ENCODE peak calls at places on chromosomes 1 and 21, in seven cellular contexts. One of them, this sample, is unnamed.

GRCh38 chr21:45618287-45618686 is 25.2 kb upstream of the PCBP3 start:
- DNase-seq in AG09309: no peak
- DNase-seq in HCT116: no peak
- DNase-seq in BE2C: peak; percentile 27
- DNase-seq in Panc1: no peak
- DNase-seq in Peyer's patch: no peak
- DNase-seq in astrocyte of the cerebellum: no peak
- DNase-seq in this sample: peak; percentile 35

GRCh38 chr1:147072371-147073061 is 99.8 kb downstream of the PRKAB2 start:
- DNase-seq in BE2C: no peak
- DNase-seq in Panc1: no peak
- DNase-seq in Peyer's patch: peak; percentile 55
- DNase-seq in astrocyte of the cerebellum: no peak
- DNase-seq in AG09309: no peak
- DNase-seq in HCT116: no peak
- DNase-seq in this sample: no peak

GRCh38 chr21:43854773-43855633 is 10.0 kb upstream of the AGPAT3 start:
- DNase-seq in AG09309: no peak
- DNase-seq in HCT116: no peak
- DNase-seq in Panc1: no peak
- DNase-seq in BE2C: no peak
- DNase-seq in Peyer's patch: no peak
- DNase-seq in astrocyte of the cerebellum: no peak
- DNase-seq in this sample: no peak

GRCh38 chr1:13779930-13780329 is 79.9 kb downstream of the PRDM2 start:
- DNase-seq in AG09309: no peak
- DNase-seq in HCT116: no peak
- DNase-seq in BE2C: no peak
- DNase-seq in Peyer's patch: no peak
- DNase-seq in astrocyte of the cerebellum: no peak
- DNase-seq in Panc1: no peak
- DNase-seq in this sample: no peak

GRCh38 chr1:70143052-70143659 is 62.2 kb downstream of the LRRC40 start:
- DNase-seq in HCT116: no peak
- DNase-seq in BE2C: no peak
- DNase-seq in Peyer's patch: no peak
- DNase-seq in astrocyte of the cerebellum: peak; percentile 26
- DNase-seq in AG09309: peak; percentile 28
- DNase-seq in Panc1: no peak
- DNase-seq in this sample: no peak

GRCh38 chr1:207495816-207496792 is at the start of gene CR1:
- DNase-seq in BE2C: peak; percentile 6
- DNase-seq in HCT116: no peak
- DNase-seq in Peyer's patch: peak; percentile 63
- DNase-seq in Panc1: no peak
- DNase-seq in AG09309: no peak
- DNase-seq in astrocyte of the cerebellum: no peak
- DNase-seq in this sample: no peak

GRCh38 chr1:17009706-17010105 is 2.0 kb downstream of the ATP13A2 start:
- DNase-seq in HCT116: no peak
- DNase-seq in BE2C: no peak
- DNase-seq in Peyer's patch: no peak
- DNase-seq in AG09309: no peak
- DNase-seq in Panc1: no peak
- DNase-seq in astrocyte of the cerebellum: no peak
- DNase-seq in this sample: no peak

GRCh38 chr1:98981917-98982513 is 22.6 kb downstream of the PLPPR5 start:
- DNase-seq in astrocyte of the cerebellum: no peak
- DNase-seq in HCT116: no peak
- DNase-seq in Panc1: no peak
- DNase-seq in AG09309: no peak
- DNase-seq in BE2C: no peak
- DNase-seq in Peyer's patch: no peak
- DNase-seq in this sample: no peak

GRCh38 chr1:24027838-24028468 is 47.8 kb upstream of the SRSF10 start:
- DNase-seq in HCT116: no peak
- DNase-seq in AG09309: no peak
- DNase-seq in BE2C: no peak
- DNase-seq in Peyer's patch: no peak
- DNase-seq in Panc1: no peak
- DNase-seq in astrocyte of the cerebellum: peak; percentile 38
- DNase-seq in this sample: no peak

GRCh38 chr1:61241864-61242472 is 159.6 kb downstream of the NFIA start:
- DNase-seq in Peyer's patch: no peak
- DNase-seq in HCT116: no peak
- DNase-seq in AG09309: no peak
- DNase-seq in BE2C: no peak
- DNase-seq in Panc1: no peak
- DNase-seq in astrocyte of the cerebellum: no peak
- DNase-seq in this sample: no peak

GRCh38 chr1:226655251-226656163 is 83.6 kb downstream of the ITPKB start:
- DNase-seq in HCT116: no peak
- DNase-seq in AG09309: no peak
- DNase-seq in Panc1: no peak
- DNase-seq in astrocyte of the cerebellum: no peak
- DNase-seq in Peyer's patch: peak; percentile 75
- DNase-seq in BE2C: no peak
- DNase-seq in this sample: no peak

GRCh38 chr1:26471498-26472329 is 526 bp upstream of the HMGN2 start:
- DNase-seq in BE2C: peak; percentile 72
- DNase-seq in Panc1: peak; percentile 35
- DNase-seq in astrocyte of the cerebellum: peak; percentile 23
- DNase-seq in AG09309: no peak
- DNase-seq in Peyer's patch: peak; percentile 45
- DNase-seq in HCT116: peak; percentile 31
- DNase-seq in this sample: peak; percentile 17

GRCh38 chr1:214989341-214989740 is 93.2 kb upstream of the KCNK2 start:
- DNase-seq in astrocyte of the cerebellum: peak; percentile 49
- DNase-seq in HCT116: no peak
- DNase-seq in Panc1: no peak
- DNase-seq in AG09309: no peak
- DNase-seq in BE2C: no peak
- DNase-seq in Peyer's patch: no peak
- DNase-seq in this sample: no peak

GRCh38 chr1:35558374-35559316 is 1.0 kb downstream of the NCDN start:
- DNase-seq in astrocyte of the cerebellum: no peak
- DNase-seq in HCT116: no peak
- DNase-seq in BE2C: no peak
- DNase-seq in Peyer's patch: no peak
- DNase-seq in AG09309: no peak
- DNase-seq in Panc1: no peak
- DNase-seq in this sample: no peak

GRCh38 chr1:2093636-2094035 is 43.4 kb downstream of the PRKCZ start:
- DNase-seq in Peyer's patch: no peak
- DNase-seq in astrocyte of the cerebellum: no peak
- DNase-seq in AG09309: no peak
- DNase-seq in HCT116: no peak
- DNase-seq in Panc1: no peak
- DNase-seq in BE2C: no peak
- DNase-seq in this sample: no peak

GRCh38 chr21:23694396-23694795 is 1912.9 kb downstream of the MRPL39 start:
- DNase-seq in Panc1: no peak
- DNase-seq in BE2C: no peak
- DNase-seq in Peyer's patch: no peak
- DNase-seq in HCT116: no peak
- DNase-seq in AG09309: no peak
- DNase-seq in astrocyte of the cerebellum: no peak
- DNase-seq in this sample: no peak

GRCh38 chr1:38138498-38139233 is 92.1 kb upstream of the POU3F1 start:
- DNase-seq in BE2C: no peak
- DNase-seq in astrocyte of the cerebellum: peak; percentile 98
- DNase-seq in AG09309: peak; percentile 94
- DNase-seq in Panc1: peak; percentile 77
- DNase-seq in HCT116: peak; percentile 43
- DNase-seq in Peyer's patch: no peak
- DNase-seq in this sample: peak; percentile 96

GRCh38 chr1:54007613-54008012 is 10.4 kb downstream of the LDLRAD1 start:
- DNase-seq in AG09309: no peak
- DNase-seq in Panc1: no peak
- DNase-seq in astrocyte of the cerebellum: no peak
- DNase-seq in HCT116: no peak
- DNase-seq in Peyer's patch: no peak
- DNase-seq in BE2C: no peak
- DNase-seq in this sample: no peak

GRCh38 chr1:228664399-228664914 is 70.8 kb upstream of the RHOU start:
- DNase-seq in BE2C: peak; percentile 83
- DNase-seq in Panc1: peak; percentile 67
- DNase-seq in astrocyte of the cerebellum: peak; percentile 47
- DNase-seq in AG09309: peak; percentile 24
- DNase-seq in HCT116: peak; percentile 85
- DNase-seq in Peyer's patch: peak; percentile 63
- DNase-seq in this sample: no peak

GRCh38 chr1:63350320-63350719 is 17.1 kb upstream of the ALG6 start:
- DNase-seq in HCT116: no peak
- DNase-seq in BE2C: no peak
- DNase-seq in astrocyte of the cerebellum: no peak
- DNase-seq in Panc1: no peak
- DNase-seq in AG09309: no peak
- DNase-seq in Peyer's patch: no peak
- DNase-seq in this sample: peak; percentile 42

GRCh38 chr1:33327587-33328325 is 6.9 kb upstream of the A3GALT2 start:
- DNase-seq in HCT116: no peak
- DNase-seq in Peyer's patch: no peak
- DNase-seq in astrocyte of the cerebellum: peak; percentile 92
- DNase-seq in AG09309: peak; percentile 99
- DNase-seq in Panc1: no peak
- DNase-seq in BE2C: no peak
- DNase-seq in this sample: peak; percentile 62

GRCh38 chr21:21232320-21232719 is 234.1 kb downstream of the NCAM2 start:
- DNase-seq in AG09309: no peak
- DNase-seq in astrocyte of the cerebellum: peak; percentile 53
- DNase-seq in Peyer's patch: no peak
- DNase-seq in HCT116: no peak
- DNase-seq in Panc1: peak; percentile 2
- DNase-seq in BE2C: peak; percentile 44
- DNase-seq in this sample: peak; percentile 34

GRCh38 chr21:46366091-46366490 is 42.1 kb downstream of the PCNT start:
- DNase-seq in AG09309: no peak
- DNase-seq in Panc1: no peak
- DNase-seq in BE2C: no peak
- DNase-seq in HCT116: no peak
- DNase-seq in Peyer's patch: no peak
- DNase-seq in astrocyte of the cerebellum: no peak
- DNase-seq in this sample: no peak

GRCh38 chr1:54571803-54572202 is 23.8 kb downstream of the ACOT11 start:
- DNase-seq in BE2C: no peak
- DNase-seq in AG09309: no peak
- DNase-seq in Panc1: no peak
- DNase-seq in astrocyte of the cerebellum: no peak
- DNase-seq in HCT116: no peak
- DNase-seq in Peyer's patch: no peak
- DNase-seq in this sample: no peak

GRCh38 chr1:208161656-208162375 is 82.4 kb downstream of the PLXNA2 start:
- DNase-seq in AG09309: no peak
- DNase-seq in HCT116: no peak
- DNase-seq in BE2C: peak; percentile 41
- DNase-seq in Peyer's patch: no peak
- DNase-seq in astrocyte of the cerebellum: peak; percentile 79
- DNase-seq in Panc1: no peak
- DNase-seq in this sample: no peak

GRCh38 chr1:41261926-41262618 is 20.0 kb upstream of the SCMH1 start:
- DNase-seq in BE2C: no peak
- DNase-seq in AG09309: no peak
- DNase-seq in Peyer's patch: no peak
- DNase-seq in Panc1: no peak
- DNase-seq in HCT116: no peak
- DNase-seq in astrocyte of the cerebellum: no peak
- DNase-seq in this sample: no peak

GRCh38 chr1:44057293-44057692 is 26.0 kb upstream of the SLC6A9 start:
- DNase-seq in Peyer's patch: no peak
- DNase-seq in HCT116: no peak
- DNase-seq in BE2C: no peak
- DNase-seq in Panc1: no peak
- DNase-seq in AG09309: no peak
- DNase-seq in astrocyte of the cerebellum: no peak
- DNase-seq in this sample: no peak

GRCh38 chr1:44048816-44049215 is 17.6 kb upstream of the SLC6A9 start:
- DNase-seq in Peyer's patch: no peak
- DNase-seq in astrocyte of the cerebellum: no peak
- DNase-seq in Panc1: no peak
- DNase-seq in AG09309: no peak
- DNase-seq in HCT116: no peak
- DNase-seq in BE2C: no peak
- DNase-seq in this sample: no peak

GRCh38 chr1:44049839-44050238 is 18.6 kb upstream of the SLC6A9 start:
- DNase-seq in Panc1: peak; percentile 82
- DNase-seq in Peyer's patch: no peak
- DNase-seq in AG09309: peak; percentile 85
- DNase-seq in HCT116: no peak
- DNase-seq in astrocyte of the cerebellum: peak; percentile 85
- DNase-seq in BE2C: no peak
- DNase-seq in this sample: no peak

GRCh38 chr1:44050261-44050660 is 19.0 kb upstream of the SLC6A9 start:
- DNase-seq in astrocyte of the cerebellum: no peak
- DNase-seq in Peyer's patch: no peak
- DNase-seq in Panc1: no peak
- DNase-seq in AG09309: no peak
- DNase-seq in BE2C: no peak
- DNase-seq in HCT116: no peak
- DNase-seq in this sample: no peak

GRCh38 chr1:44053394-44053793 is 22.1 kb upstream of the SLC6A9 start:
- DNase-seq in BE2C: no peak
- DNase-seq in AG09309: no peak
- DNase-seq in astrocyte of the cerebellum: no peak
- DNase-seq in Peyer's patch: no peak
- DNase-seq in Panc1: no peak
- DNase-seq in HCT116: no peak
- DNase-seq in this sample: no peak
- H3K4me3 ChIP-seq in BE2C: no peak overlapping the region
- H3K4me3 ChIP-seq in AG09309: no peak overlapping the region
- H3K4me3 ChIP-seq in astrocyte of the cerebellum: no peak overlapping the region
- H3K4me3 ChIP-seq in Peyer's patch: no peak overlapping the region
- H3K4me3 ChIP-seq in Panc1: no peak overlapping the region
- H3K4me3 ChIP-seq in HCT116: no peak overlapping the region
- H3K4me3 ChIP-seq in this sample: no peak overlapping the region

GRCh38 chr21:39153373-39153772 is 29.9 kb downstream of the PSMG1 start:
- DNase-seq in astrocyte of the cerebellum: no peak
- DNase-seq in Panc1: no peak
- DNase-seq in BE2C: no peak
- DNase-seq in Peyer's patch: no peak
- DNase-seq in AG09309: no peak
- DNase-seq in HCT116: no peak
- DNase-seq in this sample: no peak
- TF ChIP-seq CTCF in astrocyte of the cerebellum: peak; percentile 66
- TF ChIP-seq CTCF in Panc1: peak; percentile 65
- TF ChIP-seq CTCF in BE2C: peak; percentile 56
- TF ChIP-seq CTCF in Peyer's patch: peak; percentile 4
- TF ChIP-seq CTCF in AG09309: peak; percentile 55
- TF ChIP-seq CTCF in HCT116: no peak
- TF ChIP-seq CTCF in this sample: peak; percentile 65

GRCh38 chr21:42147386-42148020 is 71.4 kb upstream of the ABCG1 start:
- DNase-seq in HCT116: no peak
- DNase-seq in astrocyte of the cerebellum: no peak
- DNase-seq in AG09309: no peak
- DNase-seq in Panc1: no peak
- DNase-seq in Peyer's patch: no peak
- DNase-seq in BE2C: no peak
- DNase-seq in this sample: no peak
- H3K4me3 ChIP-seq in HCT116: no peak overlapping the region
- H3K4me3 ChIP-seq in astrocyte of the cerebellum: no peak overlapping the region
- H3K4me3 ChIP-seq in AG09309: no peak overlapping the region
- H3K4me3 ChIP-seq in Panc1: no peak overlapping the region
- H3K4me3 ChIP-seq in Peyer's patch: no peak overlapping the region
- H3K4me3 ChIP-seq in BE2C: no peak overlapping the region
- H3K4me3 ChIP-seq in this sample: no peak overlapping the region

GRCh38 chr1:3471356-3472087 is 17.1 kb downstream of the ARHGEF16 start:
- DNase-seq in Peyer's patch: no peak
- DNase-seq in Panc1: no peak
- DNase-seq in BE2C: peak; percentile 58
- DNase-seq in HCT116: no peak
- DNase-seq in AG09309: no peak
- DNase-seq in astrocyte of the cerebellum: no peak
- DNase-seq in this sample: no peak
- TF ChIP-seq CTCF in Peyer's patch: peak; percentile 36
- TF ChIP-seq CTCF in Panc1: no peak
- TF ChIP-seq CTCF in BE2C: peak; percentile 36
- TF ChIP-seq CTCF in HCT116: no peak
- TF ChIP-seq CTCF in AG09309: peak; percentile 58
- TF ChIP-seq CTCF in astrocyte of the cerebellum: peak; percentile 49
- TF ChIP-seq CTCF in this sample: peak; percentile 56